ENCODE peak calls at places on chromosomes 4 and X, in four cellular contexts. G, V, Y and N are unnamed samples.

GRCh38 chrX:130778773-130779172 is 124.2 kb downstream of the ENOX2 start:
- DNase-seq in V (no peak), G (no peak), Y (no peak), N (no peak)

GRCh38 chrX:74018253-74018652 is 285.7 kb upstream of the ZCCHC13 start:
- DNase-seq in G (no peak), Y (no peak), V (no peak), N (no peak)

GRCh38 chr4:81470456-81471327 is 1.0 kb downstream of the RASGEF1B start:
- DNase-seq in V (peak; percentile 64), G (peak; percentile 80), Y (peak; percentile 57), N (no peak)

GRCh38 chr4:3385719-3386440 is 55.9 kb upstream of the HGFAC start:
- DNase-seq in Y (no peak), V (no peak), G (peak; percentile 79), N (no peak)

GRCh38 chrX:143788265-143788664 is 67.7 kb upstream of the SPANXN2 start:
- DNase-seq in V (no peak), Y (no peak), G (no peak), N (no peak)

GRCh38 chrX:39002466-39002865 is 201.2 kb downstream of the MID1IP1 start:
- DNase-seq in Y (no peak), V (no peak), G (no peak), N (no peak)

GRCh38 chr4:135344492-135344891 is 1142.9 kb upstream of the PABPC4L start:
- DNase-seq in Y (no peak), G (no peak), V (no peak), N (no peak)

GRCh38 chr4:86560447-86560846 is 33.7 kb upstream of the PTPN13 start:
- DNase-seq in V (no peak), G (no peak), Y (no peak), N (no peak)

GRCh38 chr4:2837904-2838496 is 5.6 kb upstream of the ADD1 start:
- DNase-seq in Y (no peak), G (peak; percentile 70), V (peak; percentile 53), N (no peak)

GRCh38 chr4:1793940-1794808 is 1.1 kb downstream of the FGFR3 start:
- DNase-seq in Y (no peak), V (no peak), G (no peak), N (no peak)

GRCh38 chr4:1796486-1797204 is 3.6 kb downstream of the FGFR3 start:
- DNase-seq in G (no peak), V (no peak), Y (no peak), N (no peak)

GRCh38 chr4:1793496-1793840 is 375 bp downstream of the FGFR3 start:
- DNase-seq in G (no peak), Y (peak; percentile 68), V (peak; percentile 65), N (no peak)

GRCh38 chr4:1795304-1796195 is 2.5 kb downstream of the FGFR3 start:
- DNase-seq in G (no peak), V (peak; percentile 77), Y (no peak), N (no peak)

DNA sequence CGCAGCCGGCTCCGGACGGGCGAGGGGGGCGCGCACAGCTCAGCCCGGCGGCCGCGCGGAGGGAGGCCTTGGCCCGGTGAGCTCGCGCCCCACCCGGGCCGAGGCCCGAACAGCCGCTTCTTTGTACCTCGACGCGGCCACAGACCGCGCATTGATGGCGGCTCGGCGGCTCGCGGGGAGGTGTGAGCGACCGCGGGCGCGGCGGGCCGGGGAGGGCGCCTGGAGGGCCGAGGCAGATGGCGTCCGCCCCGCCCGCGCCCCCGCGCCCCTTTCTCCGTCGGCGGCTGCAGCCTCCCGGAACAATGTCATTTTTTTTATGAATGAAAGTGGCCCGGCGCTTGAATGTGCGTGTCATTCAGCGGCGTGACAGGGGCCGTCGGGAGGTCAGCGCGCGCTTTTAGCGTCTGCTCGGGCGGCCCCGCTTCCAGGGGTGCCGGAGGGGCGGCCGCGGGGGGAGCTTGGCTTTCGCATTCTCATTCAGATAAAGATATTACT is 1.8 kb downstream of the FGFR3 start:
- DNase-seq in G (no peak), V (no peak), Y (no peak), N (no peak)
- H3K4me3 ChIP-seq in G (peak overlapping the region; percentile 64), V (peak overlapping the region; percentile 33), Y (peak overlapping the region; percentile 78), N (peak overlapping the region; percentile 57)

DNA sequence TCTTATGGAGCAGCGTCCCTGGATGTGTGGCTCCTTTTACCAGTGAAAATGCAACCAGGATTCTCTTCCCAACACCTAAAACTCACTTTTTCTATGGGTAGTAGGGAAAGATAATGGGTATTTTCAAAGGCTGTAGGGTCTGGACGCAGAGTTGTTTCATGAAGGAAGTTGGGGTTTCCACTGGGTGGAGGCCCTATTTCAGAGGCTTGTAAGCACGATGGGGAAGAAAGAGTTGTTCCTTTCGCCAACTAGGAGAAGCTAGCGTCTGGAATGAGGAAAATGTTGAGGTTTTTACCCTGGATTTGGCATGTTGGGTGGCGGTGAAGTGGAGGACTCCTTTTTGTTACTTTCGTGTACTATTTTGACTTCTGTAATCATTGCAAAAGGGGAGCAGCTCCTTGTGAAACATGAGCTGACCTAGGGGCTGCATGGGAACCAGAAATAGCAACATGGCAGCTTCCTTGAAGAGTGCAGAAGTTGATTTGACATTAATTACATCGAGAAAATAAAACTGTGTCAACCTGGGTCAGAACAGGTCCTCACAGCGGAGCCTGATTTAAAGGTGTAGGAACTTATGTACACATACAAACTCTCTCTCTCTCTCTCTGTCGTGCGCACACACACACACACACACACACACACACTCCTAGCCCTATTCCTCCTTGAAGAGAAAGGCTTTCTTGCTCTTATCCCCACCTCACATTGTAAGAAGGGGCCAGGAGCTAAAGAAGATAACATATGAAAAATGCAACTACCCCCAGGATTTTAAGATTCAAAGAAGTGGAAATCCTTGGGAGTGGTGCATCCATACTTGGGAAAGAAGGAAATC is 19.1 kb downstream of the VSIG4 start:
- DNase-seq in V (no peak), Y (no peak), G (no peak), N (no peak)
- H3K4me3 ChIP-seq in V (no peak overlapping the region), Y (no peak overlapping the region), G (no peak overlapping the region), N (no peak overlapping the region)

GRCh38 chr4:158782539-158783360 is 13.9 kb downstream of the FNIP2 start:
- DNase-seq in G (no peak), V (no peak), Y (no peak), N (no peak)

GRCh38 chr4:158783775-158784174 is 14.9 kb downstream of the FNIP2 start:
- DNase-seq in Y (no peak), V (no peak), G (no peak), N (no peak)

GRCh38 chr4:158788608-158789007 is 19.8 kb downstream of the FNIP2 start:
- DNase-seq in V (no peak), G (no peak), Y (no peak), N (no peak)

GRCh38 chr4:158787718-158788441 is 19.1 kb downstream of the FNIP2 start:
- DNase-seq in G (no peak), Y (no peak), V (no peak), N (no peak)

DNA sequence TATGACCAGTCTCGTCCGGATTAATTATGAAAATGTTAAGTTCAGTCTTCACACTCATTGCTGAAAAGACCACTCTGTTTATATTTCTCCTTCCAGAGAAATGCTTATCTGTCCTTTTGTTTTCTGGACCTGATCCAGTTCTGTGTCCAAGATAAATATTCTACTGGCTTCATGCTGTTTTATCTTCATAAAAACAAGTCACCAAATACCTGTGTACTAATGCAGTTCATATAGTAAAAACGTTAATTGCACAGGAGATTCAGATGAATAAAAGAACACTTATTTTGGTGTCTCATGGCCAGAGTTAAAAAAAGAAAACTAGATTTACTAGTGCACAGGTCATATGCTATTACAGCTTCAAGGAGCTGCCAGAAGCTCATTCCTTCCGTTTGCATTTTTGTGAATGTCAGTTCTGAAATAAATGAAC is 17.3 kb downstream of the FNIP2 start:
- DNase-seq in G (no peak), V (no peak), Y (no peak), N (no peak)
- H3K4me3 ChIP-seq in G (no peak overlapping the region), V (no peak overlapping the region), Y (peak overlapping the region; percentile 25), N (no peak overlapping the region)

GRCh38 chrX:55488268-55488558 is 1.4 kb downstream of the USP51 start:
- DNase-seq in V (no peak), G (no peak), Y (no peak), N (no peak)

GRCh38 chrX:55490974-55491373 is 1.3 kb upstream of the USP51 start:
- DNase-seq in G (no peak), Y (no peak), V (no peak), N (no peak)

GRCh38 chrX:55488559-55489314 is 911 bp downstream of the USP51 start:
- DNase-seq in V (peak; percentile 60), Y (peak; percentile 64), G (peak; percentile 73), N (peak; percentile 91)

GRCh38 chrX:55489315-55490009 is at the start of gene USP51:
- DNase-seq in V (peak; percentile 34), G (peak; percentile 59), Y (peak; percentile 49), N (peak; percentile 89)

GRCh38 chrX:55490121-55490520 is 473 bp upstream of the USP51 start:
- DNase-seq in G (no peak), Y (no peak), V (no peak), N (no peak)
- H3K4me3 ChIP-seq in G (peak overlapping the region; percentile 65), Y (peak overlapping the region; percentile 92), V (no peak overlapping the region), N (peak overlapping the region; percentile 70)

GRCh38 chrX:49880668-49881067 is 1.4 kb downstream of the USP27X start:
- DNase-seq in G (no peak), Y (no peak), V (no peak), N (no peak)
- H3K4me3 ChIP-seq in G (no peak overlapping the region), Y (no peak overlapping the region), V (no peak overlapping the region), N (no peak overlapping the region)

GRCh38 chr4:173531085-173531965 is 1.3 kb upstream of the HAND2 start:
- DNase-seq in V (peak; percentile 14), Y (peak; percentile 67), G (no peak), N (no peak)
- H3K4me3 ChIP-seq in V (peak overlapping the region; percentile 48), Y (peak overlapping the region; percentile 59), G (no peak overlapping the region), N (peak overlapping the region; percentile 82)

GRCh38 chr4:76197971-76198410 is 15.6 kb downstream of the SCARB2 start:
- DNase-seq in Y (peak; percentile 57), G (peak; percentile 59), V (peak; percentile 64), N (peak; percentile 91)

GRCh38 chr4:76198411-76199237 is 15.0 kb downstream of the SCARB2 start:
- DNase-seq in V (peak; percentile 85), G (peak; percentile 54), Y (peak; percentile 49), N (peak; percentile 92)

GRCh38 chr4:76199664-76200211 is 13.9 kb downstream of the SCARB2 start:
- DNase-seq in Y (peak; percentile 21), G (no peak), V (peak; percentile 81), N (peak; percentile 87)

GRCh38 chr4:76203541-76203940 is 10.1 kb downstream of the SCARB2 start:
- DNase-seq in G (no peak), V (no peak), Y (no peak), N (peak; percentile 50)

GRCh38 chr4:76200771-76201224 is 12.8 kb downstream of the SCARB2 start:
- DNase-seq in V (peak; percentile 69), G (peak; percentile 59), Y (no peak), N (peak; percentile 72)
- H3K4me3 ChIP-seq in V (no peak overlapping the region), G (no peak overlapping the region), Y (no peak overlapping the region), N (no peak overlapping the region)

DNA sequence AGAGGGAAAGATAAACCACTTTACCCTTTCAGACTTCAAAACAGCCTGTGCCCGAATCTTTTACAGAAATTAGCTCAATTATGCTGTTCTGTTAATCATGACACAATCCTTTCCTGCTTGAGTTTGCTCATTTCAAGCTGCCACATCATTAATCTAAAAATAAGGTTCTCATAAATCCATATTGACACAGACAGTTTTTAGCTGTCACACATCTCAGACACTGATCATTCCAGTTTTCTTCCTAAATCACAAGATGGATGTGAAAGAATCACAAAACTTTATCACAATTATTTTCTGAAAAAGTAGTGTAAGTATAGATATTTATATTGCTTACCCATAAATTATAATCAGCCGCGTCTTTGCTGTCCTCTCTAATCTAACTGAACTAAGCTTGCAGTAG is 27.9 kb upstream of the AMELX start:
- DNase-seq in Y (no peak), V (no peak), G (no peak), N (no peak)
- H3K4me3 ChIP-seq in Y (no peak overlapping the region), V (no peak overlapping the region), G (peak overlapping the region; percentile 8), N (no peak overlapping the region)